ENCODE peak calls at places on chromosomes 16 and 17, in four cellular contexts. One of them, this sample, is unnamed.

GRCh38 chr16:82810077-82810476 is 183.3 kb downstream of the CDH13 start:
- DNase-seq in mesendoderm: no peak
- DNase-seq in H1: no peak
- DNase-seq in neuronal stem cell: no peak
- DNase-seq in this sample: no peak

GRCh38 chr17:17922198-17922901 is 49.9 kb downstream of the TOM1L2 start:
- DNase-seq in mesendoderm: peak
- DNase-seq in H1: no peak
- DNase-seq in neuronal stem cell: no peak
- DNase-seq in this sample: no peak

GRCh38 chr16:85275533-85276249 is 163.4 kb upstream of the CIBAR2 start:
- DNase-seq in mesendoderm: peak
- DNase-seq in H1: peak
- DNase-seq in neuronal stem cell: peak
- DNase-seq in this sample: peak

GRCh38 chr16:11148045-11148444 is 108.0 kb downstream of the SOCS1 start:
- DNase-seq in mesendoderm: no peak
- DNase-seq in H1: no peak
- DNase-seq in neuronal stem cell: no peak
- DNase-seq in this sample: no peak

GRCh38 chr16:13997933-13998332 is 73.2 kb upstream of the MRTFB start:
- DNase-seq in mesendoderm: no peak
- DNase-seq in H1: no peak
- DNase-seq in neuronal stem cell: no peak
- DNase-seq in this sample: no peak

GRCh38 chr17:50003916-50004315 is 8.9 kb upstream of the DLX3 start:
- DNase-seq in mesendoderm: no peak
- DNase-seq in H1: no peak
- DNase-seq in neuronal stem cell: no peak
- DNase-seq in this sample: no peak

GRCh38 chr16:66988197-66988788 is at the start of gene CES4A:
- DNase-seq in mesendoderm: no peak
- DNase-seq in H1: no peak
- DNase-seq in neuronal stem cell: no peak
- DNase-seq in this sample: no peak

GRCh38 chr16:1456951-1457350 is 12.6 kb upstream of the CCDC154 start:
- DNase-seq in mesendoderm: no peak
- DNase-seq in H1: peak
- DNase-seq in neuronal stem cell: no peak
- DNase-seq in this sample: no peak

GRCh38 chr16:70523621-70524405 is at the start of gene SF3B3:
- DNase-seq in mesendoderm: peak
- DNase-seq in H1: peak
- DNase-seq in neuronal stem cell: peak
- DNase-seq in this sample: peak

GRCh38 chr16:86171329-86171728 is 272.4 kb downstream of the IRF8 start:
- DNase-seq in mesendoderm: no peak
- DNase-seq in H1: no peak
- DNase-seq in neuronal stem cell: no peak
- DNase-seq in this sample: no peak

GRCh38 chr17:9217151-9218067 is 196.1 kb downstream of the NTN1 start:
- DNase-seq in mesendoderm: peak
- DNase-seq in H1: no peak
- DNase-seq in neuronal stem cell: no peak
- DNase-seq in this sample: no peak

DNA sequence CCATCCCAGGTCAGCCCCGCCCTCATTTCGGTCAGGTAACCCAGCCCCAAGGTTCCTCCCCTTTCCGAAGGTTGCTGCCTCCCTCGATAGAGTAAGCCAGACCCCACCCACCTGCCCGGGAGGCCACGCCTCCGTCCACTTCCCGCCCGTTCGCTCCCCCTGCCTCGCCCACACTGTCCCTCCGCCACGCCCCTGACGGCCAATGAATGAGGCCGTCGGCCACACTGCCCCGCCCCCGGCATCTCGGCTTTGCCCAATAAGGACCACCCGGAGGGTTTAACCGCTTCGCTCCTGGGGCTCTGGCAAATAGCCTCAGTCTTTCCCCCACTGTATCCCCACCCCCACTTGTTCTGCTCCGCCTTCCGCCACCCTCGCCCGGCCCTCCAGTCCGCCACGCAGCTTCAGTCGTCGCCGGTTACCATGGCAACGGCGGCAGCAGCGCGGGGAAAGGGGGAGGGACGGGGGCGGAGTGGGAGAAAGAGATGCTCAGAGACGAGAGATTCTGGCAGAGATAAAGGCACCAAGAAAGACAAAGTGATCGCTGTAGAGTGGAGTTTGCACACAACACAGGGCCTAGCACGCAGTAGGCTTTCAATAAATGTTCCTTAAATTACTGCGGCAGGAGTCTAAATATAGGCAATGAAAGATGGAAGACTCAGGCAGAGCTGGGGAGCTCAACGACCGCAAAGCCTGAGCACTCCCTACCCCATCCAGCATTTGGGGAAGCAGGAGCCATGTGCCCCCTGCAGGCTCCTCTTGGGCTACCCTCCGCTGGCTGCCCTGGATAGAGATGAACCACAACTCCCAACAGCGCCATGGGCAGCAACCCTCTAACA is 5.1 kb downstream of the DLG4 start:
- DNase-seq in mesendoderm: peak
- DNase-seq in H1: peak
- DNase-seq in neuronal stem cell: peak
- DNase-seq in this sample: peak
- H3K23ac ChIP-seq in mesendoderm: no peak
- H3K23ac ChIP-seq in H1: no peak
- H3K23ac ChIP-seq in neuronal stem cell: no peak
- H3K23ac ChIP-seq in this sample: no peak

DNA sequence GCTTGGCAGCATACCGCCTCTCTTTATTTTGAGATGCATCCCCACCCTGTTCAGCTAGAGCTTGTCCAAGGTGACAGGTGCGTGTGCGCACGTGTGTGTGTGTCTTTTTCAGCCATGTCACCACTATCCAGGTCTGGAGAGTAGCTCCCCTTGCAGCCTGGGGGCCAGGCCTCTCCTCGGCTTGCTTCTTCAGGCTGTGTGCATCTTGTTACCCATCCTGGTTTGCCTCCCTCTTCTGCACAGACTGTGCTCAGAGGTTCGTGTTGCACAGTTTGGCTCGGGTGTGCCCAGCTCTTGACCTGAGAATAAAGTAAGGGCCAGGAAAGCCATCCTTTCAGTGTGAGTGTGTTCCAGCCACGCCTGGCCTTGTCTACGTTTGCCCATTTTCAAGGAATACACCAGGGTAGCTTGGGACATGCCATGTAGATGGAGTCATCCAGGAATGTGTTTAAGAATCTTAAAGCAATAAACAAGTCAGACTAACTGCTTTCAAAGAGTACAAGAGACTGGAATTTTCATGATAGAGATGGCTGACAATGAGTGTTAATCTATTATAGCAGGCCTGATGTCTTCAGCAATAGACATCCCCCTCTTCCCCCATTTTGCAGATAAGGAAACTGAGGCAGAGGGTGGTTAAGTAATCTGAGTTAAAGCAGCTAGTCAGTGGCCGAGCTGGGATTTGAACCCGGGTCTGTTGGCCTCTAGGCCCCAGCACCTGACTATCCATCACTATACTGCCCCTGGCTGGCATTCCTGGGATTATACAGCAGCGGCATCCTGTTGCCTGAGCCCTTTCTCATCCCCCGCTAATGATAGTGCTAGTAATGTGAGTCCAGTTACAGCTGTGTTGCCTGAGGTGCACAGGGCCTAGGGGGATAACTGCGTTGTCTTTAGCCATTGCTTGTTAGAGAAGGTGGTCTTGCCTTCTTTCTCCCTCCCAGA is 77.9 kb downstream of the KSR1 start:
- DNase-seq in mesendoderm: peak
- DNase-seq in H1: no peak
- DNase-seq in neuronal stem cell: no peak
- DNase-seq in this sample: peak
- H3K23ac ChIP-seq in mesendoderm: peak
- H3K23ac ChIP-seq in H1: no peak
- H3K23ac ChIP-seq in neuronal stem cell: no peak
- H3K23ac ChIP-seq in this sample: no peak

DNA sequence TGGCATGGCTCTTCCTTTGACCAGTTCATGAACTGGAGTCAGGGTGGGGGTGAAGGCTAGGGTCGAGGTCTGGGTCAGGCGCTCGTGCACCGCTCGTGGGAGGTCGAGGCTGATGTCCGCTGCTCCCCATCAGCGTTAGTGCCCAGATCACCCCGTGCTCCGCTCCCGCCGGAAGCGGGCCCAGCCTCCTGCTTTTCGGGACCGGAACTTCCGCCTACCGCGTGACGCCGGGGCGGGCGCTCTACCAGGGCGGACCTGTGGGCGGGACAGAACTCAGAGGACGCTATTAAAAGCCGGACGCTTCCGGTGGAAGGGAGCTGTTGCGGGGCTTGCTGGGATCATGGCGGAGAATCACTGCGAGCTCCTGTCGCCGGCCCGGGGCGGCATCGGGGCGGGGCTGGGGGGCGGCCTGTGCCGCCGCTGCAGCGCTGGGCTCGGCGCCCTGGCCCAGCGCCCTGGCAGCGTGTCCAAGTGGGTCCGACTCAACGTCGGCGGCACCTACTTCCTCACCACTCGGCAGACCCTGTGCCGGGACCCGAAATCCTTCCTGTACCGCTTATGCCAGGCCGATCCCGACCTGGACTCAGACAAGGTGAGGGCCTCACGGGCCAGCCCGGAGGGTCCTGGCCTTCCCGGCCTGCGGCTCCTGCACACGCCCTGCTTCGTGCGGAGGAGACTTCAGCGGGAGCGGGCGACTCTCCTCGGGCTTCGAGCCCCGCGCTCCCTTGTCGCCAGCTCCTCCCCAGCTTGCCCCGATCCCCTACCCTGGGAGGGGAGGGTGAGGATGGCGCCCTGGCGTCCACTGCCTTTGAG is at the start of gene KCTD5:
- DNase-seq in mesendoderm: peak
- DNase-seq in H1: peak
- DNase-seq in neuronal stem cell: peak
- DNase-seq in this sample: peak
- H3K23ac ChIP-seq in mesendoderm: peak
- H3K23ac ChIP-seq in H1: no peak
- H3K23ac ChIP-seq in neuronal stem cell: peak
- H3K23ac ChIP-seq in this sample: no peak

GRCh38 chr17:80592243-80592642 is 47.6 kb downstream of the RPTOR start:
- DNase-seq in mesendoderm: no peak
- DNase-seq in H1: no peak
- DNase-seq in neuronal stem cell: no peak
- DNase-seq in this sample: no peak

GRCh38 chr17:80585880-80586279 is 41.2 kb downstream of the RPTOR start:
- DNase-seq in mesendoderm: no peak
- DNase-seq in H1: no peak
- DNase-seq in neuronal stem cell: no peak
- DNase-seq in this sample: no peak

GRCh38 chr17:80586464-80587228 is 42.0 kb downstream of the RPTOR start:
- DNase-seq in mesendoderm: no peak
- DNase-seq in H1: no peak
- DNase-seq in neuronal stem cell: no peak
- DNase-seq in this sample: no peak

GRCh38 chr17:80591788-80592187 is 47.1 kb downstream of the RPTOR start:
- DNase-seq in mesendoderm: no peak
- DNase-seq in H1: no peak
- DNase-seq in neuronal stem cell: no peak
- DNase-seq in this sample: no peak

DNA sequence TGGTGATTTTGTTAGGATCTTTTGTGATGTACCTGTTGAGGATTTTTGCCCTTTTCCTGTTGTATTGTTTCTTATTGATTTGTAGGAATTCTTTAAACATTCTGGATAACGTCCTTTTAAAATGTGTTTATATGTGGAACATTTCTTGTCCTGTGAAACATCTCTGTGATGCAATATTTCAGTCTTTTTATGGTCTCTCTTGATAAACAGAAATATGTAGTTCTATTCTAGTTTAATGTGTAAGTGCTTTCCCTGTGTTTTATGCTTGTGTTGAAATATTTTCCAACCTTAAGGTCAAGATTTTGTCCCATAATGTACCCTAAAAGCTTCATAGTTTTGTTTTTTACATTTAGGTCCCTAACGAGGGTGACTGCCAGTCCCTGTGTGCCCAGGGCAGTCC is 44.0 kb downstream of the RPTOR start:
- DNase-seq in mesendoderm: no peak
- DNase-seq in H1: no peak
- DNase-seq in neuronal stem cell: no peak
- DNase-seq in this sample: no peak
- H3K23ac ChIP-seq in mesendoderm: no peak
- H3K23ac ChIP-seq in H1: no peak
- H3K23ac ChIP-seq in neuronal stem cell: no peak
- H3K23ac ChIP-seq in this sample: no peak

GRCh38 chr17:44321246-44322120 is 3.1 kb downstream of the SLC25A39 start:
- DNase-seq in mesendoderm: no peak
- DNase-seq in H1: no peak
- DNase-seq in neuronal stem cell: no peak
- DNase-seq in this sample: no peak

GRCh38 chr17:44322236-44322895 is 2.3 kb downstream of the SLC25A39 start:
- DNase-seq in mesendoderm: no peak
- DNase-seq in H1: no peak
- DNase-seq in neuronal stem cell: no peak
- DNase-seq in this sample: no peak

GRCh38 chr17:44323359-44324091 is 1.1 kb downstream of the SLC25A39 start:
- DNase-seq in mesendoderm: no peak
- DNase-seq in H1: no peak
- DNase-seq in neuronal stem cell: no peak
- DNase-seq in this sample: peak

GRCh38 chr17:44324571-44325275 is at the start of gene SLC25A39:
- DNase-seq in mesendoderm: peak
- DNase-seq in H1: peak
- DNase-seq in neuronal stem cell: peak
- DNase-seq in this sample: peak

GRCh38 chr17:44324092-44324570 is 492 bp downstream of the SLC25A39 start:
- DNase-seq in mesendoderm: peak
- DNase-seq in H1: no peak
- DNase-seq in neuronal stem cell: no peak
- DNase-seq in this sample: no peak
- H3K23ac ChIP-seq in mesendoderm: no peak
- H3K23ac ChIP-seq in H1: no peak
- H3K23ac ChIP-seq in neuronal stem cell: peak
- H3K23ac ChIP-seq in this sample: no peak

GRCh38 chr16:27286446-27286845 is 17.9 kb upstream of the NSMCE1 start:
- DNase-seq in mesendoderm: no peak
- DNase-seq in H1: no peak
- DNase-seq in neuronal stem cell: no peak
- DNase-seq in this sample: no peak
- H3K23ac ChIP-seq in mesendoderm: no peak
- H3K23ac ChIP-seq in H1: no peak
- H3K23ac ChIP-seq in neuronal stem cell: no peak
- H3K23ac ChIP-seq in this sample: no peak